ENCODE peak calls at places on chromosomes 2 and 18, in four cellular contexts. One of them, this sample, is unnamed. For H3K4me1, the result is how much of the 10 kb centered on the place peaks cover.

GRCh38 chr2:54999182-54999581 is 51.1 kb downstream of the RTN4 start:
- DNase-seq in K562: peak
- DNase-seq in uterus: no peak
- DNase-seq in left ventricle myocardium inferior: no peak
- DNase-seq in this sample: no peak

GRCh38 chr2:235669983-235670962 is 176.4 kb downstream of the AGAP1 start:
- DNase-seq in K562: no peak
- DNase-seq in uterus: peak
- DNase-seq in left ventricle myocardium inferior: peak
- DNase-seq in this sample: no peak

GRCh38 chr2:204544961-204545860 is at the start of gene PARD3B:
- DNase-seq in K562: peak
- DNase-seq in uterus: peak
- DNase-seq in left ventricle myocardium inferior: peak
- DNase-seq in this sample: no peak

GRCh38 chr2:216083464-216084279 is 2.0 kb downstream of the TMEM169 start:
- DNase-seq in K562: peak
- DNase-seq in uterus: no peak
- DNase-seq in left ventricle myocardium inferior: no peak
- DNase-seq in this sample: no peak

GRCh38 chr18:13245481-13246000 is 27.0 kb downstream of the LDLRAD4 start:
- DNase-seq in K562: no peak
- DNase-seq in uterus: no peak
- DNase-seq in left ventricle myocardium inferior: no peak
- DNase-seq in this sample: no peak

GRCh38 chr2:12075603-12076002 is 329.2 kb downstream of the LPIN1 start:
- DNase-seq in K562: no peak
- DNase-seq in uterus: no peak
- DNase-seq in left ventricle myocardium inferior: no peak
- DNase-seq in this sample: no peak

GRCh38 chr2:16324971-16325612 is 340.5 kb downstream of the CYRIA start:
- DNase-seq in K562: no peak
- DNase-seq in uterus: no peak
- DNase-seq in left ventricle myocardium inferior: no peak
- DNase-seq in this sample: no peak

GRCh38 chr18:61892683-61893303 is at the start of gene RNF152:
- DNase-seq in K562: no peak
- DNase-seq in uterus: peak
- DNase-seq in left ventricle myocardium inferior: peak
- DNase-seq in this sample: peak

GRCh38 chr2:19649107-19649506 is 252.7 kb downstream of the TTC32 start:
- DNase-seq in K562: no peak
- DNase-seq in uterus: no peak
- DNase-seq in left ventricle myocardium inferior: no peak
- DNase-seq in this sample: no peak

GRCh38 chr18:58013241-58014211 is 30.5 kb upstream of the NEDD4L start:
- DNase-seq in K562: no peak
- DNase-seq in uterus: no peak
- DNase-seq in left ventricle myocardium inferior: no peak
- DNase-seq in this sample: no peak

GRCh38 chr2:235594041-235594440 is 100.2 kb downstream of the AGAP1 start:
- DNase-seq in K562: peak
- DNase-seq in uterus: no peak
- DNase-seq in left ventricle myocardium inferior: no peak
- DNase-seq in this sample: peak

GRCh38 chr2:168798076-168798887 is 4.2 kb upstream of the NOSTRIN start:
- DNase-seq in K562: peak
- DNase-seq in uterus: no peak
- DNase-seq in left ventricle myocardium inferior: peak
- DNase-seq in this sample: no peak

GRCh38 chr18:22470141-22470510 is 52.4 kb upstream of the CTAGE1 start:
- DNase-seq in K562: no peak
- DNase-seq in uterus: no peak
- DNase-seq in left ventricle myocardium inferior: no peak
- DNase-seq in this sample: no peak

GRCh38 chr2:15729709-15730544 is 138.3 kb downstream of the DDX1 start:
- DNase-seq in K562: no peak
- DNase-seq in uterus: no peak
- DNase-seq in left ventricle myocardium inferior: no peak
- DNase-seq in this sample: no peak

GRCh38 chr2:239106314-239106908 is 258.5 kb downstream of the TWIST2 start:
- DNase-seq in K562: peak
- DNase-seq in uterus: no peak
- DNase-seq in left ventricle myocardium inferior: peak
- DNase-seq in this sample: no peak

GRCh38 chr2:167293172-167293781 is 405.0 kb downstream of the XIRP2 start:
- DNase-seq in K562: no peak
- DNase-seq in uterus: no peak
- DNase-seq in left ventricle myocardium inferior: no peak
- DNase-seq in this sample: no peak

GRCh38 chr2:139872032-139872431 is 1091.8 kb upstream of the NXPH2 start:
- DNase-seq in K562: peak
- DNase-seq in uterus: no peak
- DNase-seq in left ventricle myocardium inferior: no peak
- DNase-seq in this sample: no peak

GRCh38 chr18:26504831-26505230 is 43.5 kb downstream of the KCTD1 start:
- DNase-seq in K562: no peak
- DNase-seq in uterus: no peak
- DNase-seq in left ventricle myocardium inferior: no peak
- DNase-seq in this sample: no peak

GRCh38 chr2:207308519-207309224 is 142.9 kb upstream of the KLF7 start:
- DNase-seq in K562: no peak
- DNase-seq in uterus: no peak
- DNase-seq in left ventricle myocardium inferior: no peak
- DNase-seq in this sample: no peak

GRCh38 chr2:207312006-207312356 is 146.2 kb upstream of the KLF7 start:
- DNase-seq in K562: no peak
- DNase-seq in uterus: no peak
- DNase-seq in left ventricle myocardium inferior: no peak
- DNase-seq in this sample: no peak

GRCh38 chr2:207313947-207314346 is 148.2 kb upstream of the KLF7 start:
- DNase-seq in K562: no peak
- DNase-seq in uterus: no peak
- DNase-seq in left ventricle myocardium inferior: no peak
- DNase-seq in this sample: no peak

GRCh38 chr2:207315131-207315530 is 149.4 kb upstream of the KLF7 start:
- DNase-seq in K562: no peak
- DNase-seq in uterus: no peak
- DNase-seq in left ventricle myocardium inferior: no peak
- DNase-seq in this sample: no peak

DNA sequence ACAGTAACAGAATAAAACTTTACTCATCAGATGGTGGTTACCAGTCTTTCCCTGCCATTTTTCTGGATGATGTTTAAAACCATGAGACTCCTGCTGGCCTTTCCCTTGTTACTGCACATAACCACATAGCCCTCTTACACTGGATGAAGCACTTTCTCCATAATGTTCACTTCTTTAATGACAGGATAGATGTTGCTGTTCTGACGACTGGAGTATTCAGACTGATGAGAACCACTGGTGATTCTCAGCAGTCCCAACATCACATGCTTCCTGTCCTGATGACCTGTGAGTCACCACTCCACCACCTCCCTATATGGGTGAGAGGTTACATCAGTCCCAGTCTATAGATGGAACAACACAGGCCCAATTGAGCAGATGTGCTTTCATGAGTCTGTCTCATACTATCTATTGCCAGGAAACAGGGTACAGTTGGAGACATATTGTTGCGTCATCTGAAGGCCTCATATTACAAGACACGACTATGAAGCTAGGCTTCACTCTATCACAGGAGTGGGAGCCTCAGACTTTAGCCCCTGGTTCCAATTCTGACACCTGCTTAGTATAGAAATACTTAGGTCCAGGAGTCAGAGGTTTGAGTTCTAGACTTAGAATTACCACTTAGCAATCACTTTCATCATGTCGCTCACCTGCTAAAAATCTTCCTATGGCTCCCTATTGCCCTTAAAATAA is 145.7 kb upstream of the KLF7 start:
- DNase-seq in K562: peak
- DNase-seq in uterus: peak
- DNase-seq in left ventricle myocardium inferior: no peak
- DNase-seq in this sample: no peak
- H3K27ac ChIP-seq in K562: peak
- H3K27ac ChIP-seq in uterus: peak
- H3K27ac ChIP-seq in left ventricle myocardium inferior: peak
- H3K27ac ChIP-seq in this sample: no peak

DNA sequence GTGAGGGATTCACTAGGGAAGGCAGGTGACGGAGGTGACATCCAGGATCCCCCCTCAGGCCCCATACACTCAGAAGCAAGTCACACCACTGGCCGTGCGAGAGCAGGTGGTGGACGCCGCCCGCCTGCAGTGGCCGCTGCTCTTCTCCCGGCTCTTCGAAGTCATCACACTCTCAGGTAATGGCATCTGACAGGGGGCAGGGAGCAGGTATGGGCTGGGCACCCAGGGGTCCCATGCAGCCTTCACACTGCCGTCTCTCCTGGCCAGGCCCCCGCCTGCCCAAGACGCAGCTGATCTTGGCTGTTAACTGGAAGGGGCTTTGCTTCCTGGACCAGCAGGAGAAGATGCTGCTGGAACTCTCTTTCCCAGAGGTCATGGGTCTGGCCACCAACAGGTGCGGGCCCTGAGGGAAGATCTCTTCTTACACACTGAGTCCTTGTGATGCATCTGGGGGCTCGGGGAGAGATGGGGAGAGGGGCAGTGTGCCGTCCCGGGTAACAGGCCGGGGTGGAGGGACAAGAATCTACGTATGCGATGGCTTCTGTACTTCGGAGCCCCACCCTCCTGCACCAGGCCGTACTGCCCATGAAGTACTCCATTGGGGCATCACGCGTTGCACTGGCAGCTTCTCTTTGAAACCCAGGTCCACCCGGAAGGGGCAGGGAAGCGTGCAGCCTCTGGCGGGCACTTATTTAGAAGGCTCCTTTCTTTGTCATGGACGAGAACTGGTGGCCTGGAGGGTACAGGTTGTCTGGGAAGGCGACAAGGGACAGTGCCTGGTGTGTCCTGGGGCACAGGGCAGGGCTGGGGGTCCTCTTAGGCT is 18.8 kb upstream of the GPR17 start:
- DNase-seq in K562: no peak
- DNase-seq in uterus: no peak
- DNase-seq in left ventricle myocardium inferior: no peak
- DNase-seq in this sample: no peak
- H3K4me1 ChIP-seq in K562: under half
- H3K4me1 ChIP-seq in uterus: under half
- H3K4me1 ChIP-seq in left ventricle myocardium inferior: half or more
- H3K4me1 ChIP-seq in this sample: under half

GRCh38 chr2:208820289-208820688 is 413.7 kb downstream of the PTH2R start:
- DNase-seq in K562: peak
- DNase-seq in uterus: no peak
- DNase-seq in left ventricle myocardium inferior: no peak
- DNase-seq in this sample: no peak

DNA sequence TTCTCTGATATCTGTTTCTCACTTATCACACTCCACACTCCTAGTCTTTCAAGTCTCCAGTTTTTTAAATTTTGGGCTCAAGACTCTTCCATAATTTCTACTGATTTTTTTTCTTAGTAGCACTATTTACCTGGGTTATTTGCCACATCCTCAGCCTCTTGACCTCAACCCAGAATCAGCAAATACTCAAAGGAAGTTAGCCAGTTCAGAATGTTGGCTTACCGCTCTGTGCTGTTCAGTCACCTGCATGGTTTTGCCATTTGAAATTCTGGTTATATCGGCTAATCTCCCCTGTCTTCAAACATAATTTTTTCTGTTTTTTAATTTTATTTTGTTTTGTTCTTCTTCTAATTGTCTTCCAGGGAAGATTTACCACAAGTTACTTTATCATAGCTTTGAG is 412.6 kb downstream of the PTH2R start:
- DNase-seq in K562: no peak
- DNase-seq in uterus: no peak
- DNase-seq in left ventricle myocardium inferior: no peak
- DNase-seq in this sample: no peak
- H3K27ac ChIP-seq in K562: no peak
- H3K27ac ChIP-seq in uterus: no peak
- H3K27ac ChIP-seq in left ventricle myocardium inferior: no peak
- H3K27ac ChIP-seq in this sample: no peak

GRCh38 chr2:7721413-7721995 is 804.3 kb downstream of the RNF144A start:
- DNase-seq in K562: no peak
- DNase-seq in uterus: no peak
- DNase-seq in left ventricle myocardium inferior: no peak
- DNase-seq in this sample: no peak
- H3K4me1 ChIP-seq in K562: under half
- H3K4me1 ChIP-seq in uterus: under half
- H3K4me1 ChIP-seq in left ventricle myocardium inferior: under half
- H3K4me1 ChIP-seq in this sample: under half

DNA sequence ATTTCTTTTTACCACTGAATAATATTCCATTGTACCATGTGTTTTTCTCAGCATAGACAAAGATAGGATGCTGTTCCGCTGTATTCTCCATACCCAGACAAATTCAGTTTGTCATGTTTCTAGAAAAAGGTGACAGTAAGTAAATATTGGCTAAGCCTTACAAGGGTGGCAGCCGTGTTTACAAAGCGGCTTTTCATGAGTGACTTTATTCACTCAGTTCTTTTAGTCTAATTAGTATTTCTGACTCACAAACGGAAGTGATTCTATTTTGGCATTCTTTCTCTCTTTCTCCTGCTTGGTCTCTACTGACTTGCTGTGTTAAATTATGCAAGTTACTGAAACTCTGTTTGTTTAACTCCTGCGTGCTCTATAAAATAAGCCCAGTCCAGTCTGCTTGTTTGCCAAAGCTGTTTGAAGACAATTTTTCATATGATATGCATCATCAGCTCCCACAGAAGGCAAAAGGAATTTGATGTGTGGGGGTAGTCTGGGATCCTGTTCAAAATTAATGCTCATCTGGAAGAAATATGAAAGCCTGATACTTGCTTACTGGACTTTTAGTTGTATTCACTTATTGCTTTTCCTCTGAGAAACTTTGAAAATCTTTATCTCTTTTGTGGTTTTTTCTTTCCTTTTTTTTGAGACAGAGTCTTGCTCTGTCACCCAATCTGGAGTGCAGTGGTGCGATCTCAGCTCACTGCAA is 2.3 kb upstream of the PLEKHH2 start:
- DNase-seq in K562: no peak
- DNase-seq in uterus: peak
- DNase-seq in left ventricle myocardium inferior: no peak
- DNase-seq in this sample: no peak
- H3K27ac ChIP-seq in K562: no peak
- H3K27ac ChIP-seq in uterus: peak
- H3K27ac ChIP-seq in left ventricle myocardium inferior: peak
- H3K27ac ChIP-seq in this sample: no peak

DNA sequence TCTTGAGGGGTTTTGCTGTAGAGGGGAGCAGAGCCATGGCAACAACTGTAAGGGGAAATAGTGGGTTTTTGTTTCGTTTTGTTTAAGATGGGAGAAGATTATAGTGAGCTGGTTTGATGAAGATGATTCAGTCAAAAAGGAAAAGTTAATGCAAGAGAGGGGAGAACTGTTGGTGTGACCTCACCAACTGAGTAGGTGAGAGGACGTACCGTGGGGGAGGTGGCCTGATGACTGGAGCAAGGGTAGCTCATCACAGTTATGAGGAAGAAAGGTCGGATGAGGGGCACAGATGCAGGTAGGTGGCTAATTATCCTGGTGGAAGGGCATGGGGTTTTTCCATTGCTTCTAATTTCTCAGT is 10.7 kb downstream of the ITGA6 start:
- DNase-seq in K562: no peak
- DNase-seq in uterus: no peak
- DNase-seq in left ventricle myocardium inferior: no peak
- DNase-seq in this sample: no peak
- H3K4me1 ChIP-seq in K562: under half
- H3K4me1 ChIP-seq in uterus: under half
- H3K4me1 ChIP-seq in left ventricle myocardium inferior: half or more
- H3K4me1 ChIP-seq in this sample: half or more